ENCODE peak calls at places on chromosomes 7 and 10, in seven cellular contexts. W is body of pancreas, C is Peyer's patch, K is K562, F is NB4, Z is IMR-90, D is testis. G is an unnamed sample.

GRCh38 chr7:46257766-46258448 is 336.8 kb upstream of the IGFBP3 start:
- DNase-seq in W (no peak), F (no peak), Z (peak; percentile 93), C (no peak), K (no peak), D (no peak), G (no peak)

GRCh38 chr7:7369134-7369533 is 166.5 kb downstream of the COL28A1 start:
- DNase-seq in F (no peak), Z (no peak), C (no peak), D (no peak), K (no peak), W (no peak), G (no peak)

GRCh38 chr10:122171270-122171669 is 99.8 kb upstream of the BTBD16 start:
- DNase-seq in Z (no peak), D (no peak), W (no peak), F (no peak), K (no peak), C (no peak), G (no peak)

GRCh38 chr7:3916146-3916545 is 615.1 kb downstream of the SDK1 start:
- DNase-seq in Z (peak; percentile 62), D (no peak), K (no peak), C (no peak), W (no peak), F (peak; percentile 24), G (no peak)

GRCh38 chr7:42876182-42877068 is 35.4 kb downstream of the C7orf25 start:
- DNase-seq in W (peak; percentile 69), D (peak; percentile 75), K (peak; percentile 63), F (peak; percentile 69), Z (peak; percentile 51), C (peak; percentile 76), G (peak; percentile 47)

GRCh38 chr10:74145133-74145532 is 5.5 kb downstream of the AP3M1 start:
- DNase-seq in K (no peak), F (no peak), W (no peak), Z (peak; percentile 89), C (no peak), D (no peak), G (no peak)

GRCh38 chr10:59709472-59710125 is at the start of gene SLC16A9:
- DNase-seq in C (peak; percentile 56), W (peak; percentile 69), Z (peak; percentile 11), D (peak; percentile 54), F (peak; percentile 62), K (peak; percentile 65), G (peak; percentile 86)

GRCh38 chr10:43897765-43898419 is 249.2 kb upstream of the ZNF32 start:
- DNase-seq in Z (no peak), C (no peak), K (no peak), W (no peak), D (no peak), F (no peak), G (no peak)

GRCh38 chr7:8516976-8517375 is 83.6 kb downstream of the NXPH1 start:
- DNase-seq in W (no peak), D (no peak), K (no peak), F (no peak), Z (no peak), C (no peak), G (no peak)

GRCh38 chr10:81866753-81867152 is 8.2 kb upstream of the NRG3 start:
- DNase-seq in C (no peak), K (no peak), W (no peak), Z (no peak), D (no peak), F (peak; percentile 9), G (no peak)

GRCh38 chr7:84981038-84981601 is 205.7 kb downstream of the SEMA3D start:
- DNase-seq in F (no peak), K (no peak), Z (no peak), D (no peak), C (no peak), W (no peak), G (no peak)

GRCh38 chr10:21751341-21752310 is 217.6 kb downstream of the MLLT10 start:
- DNase-seq in W (no peak), K (no peak), D (no peak), C (peak; percentile 64), F (no peak), Z (no peak), G (no peak)

GRCh38 chr7:67551027-67551426 is 554.4 kb downstream of the TYW1 start:
- DNase-seq in C (no peak), F (no peak), W (no peak), K (no peak), D (no peak), Z (no peak), G (no peak)

GRCh38 chr7:63041786-63042185 is 956.9 kb upstream of the ZNF722 start:
- DNase-seq in Z (no peak), F (no peak), K (no peak), W (no peak), D (peak; percentile 36), C (no peak), G (no peak)

GRCh38 chr10:109647627-109648026 is 275.7 kb downstream of the XPNPEP1 start:
- DNase-seq in Z (no peak), D (no peak), W (no peak), C (no peak), F (peak; percentile 20), K (no peak), G (no peak)

GRCh38 chr10:12394236-12395033 is 45.1 kb downstream of the CAMK1D start:
- DNase-seq in W (no peak), F (no peak), K (no peak), Z (peak; percentile 75), D (no peak), C (no peak), G (no peak)

GRCh38 chr7:2002561-2003450 is 229.9 kb downstream of the MAD1L1 start:
- DNase-seq in D (no peak), Z (no peak), K (no peak), C (peak; percentile 30), W (no peak), F (no peak), G (no peak)

GRCh38 chr7:81659697-81660395 is 110.0 kb downstream of the HGF start:
- DNase-seq in D (no peak), C (no peak), Z (no peak), F (no peak), W (no peak), K (no peak), G (no peak)

GRCh38 chr10:74213571-74214162 is 62.6 kb downstream of the ADK start:
- DNase-seq in C (peak; percentile 79), Z (peak; percentile 51), W (peak; percentile 25), K (peak; percentile 53), D (no peak), F (peak; percentile 65), G (no peak)

GRCh38 chr10:133396035-133396624 is 2.2 kb downstream of the MTG1 start:
- DNase-seq in C (peak; percentile 41), W (no peak), F (no peak), D (peak; percentile 12), K (no peak), Z (no peak), G (peak; percentile 42)

DNA sequence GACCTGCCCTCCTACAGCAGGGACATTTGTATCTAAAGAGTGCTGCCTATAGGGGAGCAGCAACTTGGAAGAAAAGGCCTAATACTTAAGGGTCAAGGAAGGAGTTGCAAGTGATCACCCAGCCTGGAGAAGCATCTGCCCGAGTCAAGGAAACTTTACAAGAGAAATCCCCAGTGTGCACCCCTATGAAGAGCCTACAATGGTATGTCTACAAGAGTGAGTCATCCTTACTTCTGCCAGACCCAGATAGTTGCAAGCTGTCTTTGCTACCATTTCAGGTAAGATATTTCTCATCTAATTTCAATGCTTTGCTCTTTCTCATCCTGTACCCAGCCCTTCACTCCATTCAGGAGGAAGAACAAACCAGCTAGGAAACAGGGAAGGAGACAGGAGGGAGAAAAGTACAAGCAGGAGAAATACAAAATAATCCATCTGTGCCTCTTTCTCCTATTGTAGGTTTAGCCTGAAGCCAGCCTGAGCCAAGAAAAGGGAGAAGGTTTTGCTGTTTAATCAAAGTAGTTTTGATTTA is 34.4 kb upstream of the AGR3 start:
- DNase-seq in D (no peak), K (no peak), W (no peak), C (no peak), Z (peak; percentile 89), F (peak; percentile 49), G (no peak)
- H3K4me3 ChIP-seq in D (no peak overlapping the region), K (no peak overlapping the region), W (no peak overlapping the region), C (no peak overlapping the region), Z (no peak overlapping the region), F (no peak overlapping the region), G (no peak overlapping the region)

GRCh38 chr7:44858161-44858560 is 10.3 kb upstream of the H2AZ2 start:
- DNase-seq in F (no peak), Z (no peak), C (no peak), D (no peak), W (no peak), K (no peak), G (no peak)
- TF ChIP-seq CTCF in F (no peak), Z (no peak), C (peak; percentile 55), D (peak; percentile 16), W (peak; percentile 22), K (no peak), G (no peak)

DNA sequence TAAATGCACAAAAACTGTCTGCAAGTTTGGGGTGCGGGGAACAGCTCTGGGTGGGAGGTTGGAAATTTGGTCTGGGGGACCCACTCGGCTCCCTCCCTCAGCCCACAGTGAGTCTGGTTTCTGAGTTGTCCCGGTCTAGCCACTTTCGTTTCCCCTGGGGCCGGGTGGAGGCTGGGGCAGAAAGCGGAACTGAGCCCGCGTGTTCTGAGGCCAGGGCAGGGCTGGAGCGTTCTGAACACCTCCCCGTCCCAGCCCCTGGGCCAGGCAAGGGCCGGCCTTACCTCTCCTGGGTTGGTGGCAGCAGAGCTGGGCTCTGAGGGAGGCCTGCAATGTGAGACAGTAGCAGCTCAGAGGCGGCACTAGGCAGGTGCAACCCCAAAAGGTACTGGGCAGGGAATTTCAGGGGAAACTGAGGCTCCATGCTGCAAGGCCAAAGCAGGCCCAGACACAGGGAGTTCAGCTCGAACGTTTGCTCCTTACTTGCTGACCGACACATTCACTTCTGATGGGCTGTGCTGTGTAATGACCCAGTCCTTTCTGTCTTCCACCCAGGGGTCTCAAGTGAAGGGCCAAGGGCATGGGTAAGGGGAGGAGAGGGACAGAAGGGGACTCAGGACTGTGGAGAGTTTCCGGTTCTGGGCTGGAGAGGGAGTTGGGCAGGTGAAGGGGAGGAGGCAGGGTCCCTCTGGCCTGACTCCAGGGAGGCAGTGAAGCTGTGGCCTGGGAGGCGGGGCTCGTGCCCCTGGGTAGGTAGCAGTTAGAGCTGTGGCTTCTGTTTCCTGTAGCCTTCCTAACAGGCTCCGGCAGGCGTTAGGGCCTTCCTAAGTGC is 3.0 kb downstream of the IRF5 start:
- DNase-seq in F (peak; percentile 97), C (peak; percentile 91), W (peak; percentile 61), D (no peak), Z (no peak), K (no peak), G (peak; percentile 89)
- TF ChIP-seq POLR2A in F (peak; percentile 47), C (no peak), W (no peak), D (no peak), Z (no peak), K (no peak), G (no peak)

DNA sequence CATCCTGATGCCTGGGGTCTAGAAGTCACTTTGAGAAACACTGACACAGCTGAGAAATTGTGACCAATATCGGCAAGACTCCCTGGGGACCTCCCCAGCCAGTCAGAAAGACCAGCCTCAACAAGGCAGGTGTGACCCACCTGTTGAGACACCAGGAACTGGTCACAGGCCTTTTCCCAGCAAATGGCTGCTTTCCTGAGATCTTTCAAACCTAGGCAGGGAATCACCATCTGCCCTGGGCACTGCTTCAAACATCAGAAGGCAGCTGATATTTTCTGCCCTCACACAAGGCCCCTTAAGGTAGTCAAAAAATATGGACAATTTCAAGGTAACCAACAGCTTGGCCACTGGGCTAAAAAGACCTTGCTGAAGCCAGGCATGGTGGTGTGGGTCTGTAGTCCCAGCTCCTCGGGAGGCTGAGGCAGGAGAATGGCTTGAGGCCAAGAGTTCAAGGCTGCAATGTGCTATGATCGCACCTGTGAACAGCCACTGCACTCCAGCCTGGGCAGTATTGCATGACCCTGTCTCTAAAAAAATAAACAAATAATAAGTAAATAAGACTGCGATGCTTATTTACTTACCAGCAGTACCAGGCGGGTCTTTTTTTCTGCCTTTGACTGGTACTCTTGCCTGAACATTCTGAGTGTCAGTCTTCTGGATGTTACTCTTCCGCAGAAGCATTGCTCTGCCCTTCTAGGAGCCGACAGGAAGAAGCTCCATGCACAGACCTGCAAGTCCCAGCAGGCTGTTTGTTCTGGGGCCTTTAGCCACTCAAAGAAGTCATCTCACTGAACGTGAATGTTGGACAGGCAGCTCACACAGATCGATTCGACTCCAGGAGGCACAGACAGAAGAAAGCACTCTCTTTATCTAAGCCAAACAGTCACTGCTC is 59.7 kb downstream of the SORBS1 start:
- DNase-seq in F (no peak), D (no peak), K (no peak), Z (no peak), C (no peak), W (peak; percentile 37), G (no peak)
- H3K4me3 ChIP-seq in F (no peak overlapping the region), D (no peak overlapping the region), K (no peak overlapping the region), Z (no peak overlapping the region), C (no peak overlapping the region), W (no peak overlapping the region), G (no peak overlapping the region)